ENCODE peak calls at places on chromosome 1, in eight cellular contexts. P is HCT116, D is GM23248, C is neural progenitor cell, W is SK-N-SH, V is PC-3, F is GM23338, G is OCI-LY7. B is an unnamed sample.

GRCh38 chr1:227343201-227343600 is 24.9 kb upstream of the CDC42BPA start:
- DNase-seq in W (no peak), V (no peak), P (no peak), D (peak), C (no peak), F (no peak), G (no peak), B (no peak)

GRCh38 chr1:248821101-248821500 is 4.6 kb downstream of the SH3BP5L start:
- DNase-seq in G (no peak), D (peak), W (peak), F (no peak), P (no peak), V (peak), C (no peak), B (no peak)

GRCh38 chr1:113205980-113206766 is 133.2 kb downstream of the LRIG2 start:
- DNase-seq in V (no peak), P (no peak), C (no peak), W (no peak), F (no peak), D (no peak), G (no peak), B (no peak)

GRCh38 chr1:230425252-230426061 is 675 bp downstream of the PGBD5 start:
- DNase-seq in P (no peak), C (peak), D (peak), G (no peak), F (peak), W (peak), V (no peak), B (peak)

GRCh38 chr1:87812881-87813577 is 484.3 kb downstream of the LMO4 start:
- DNase-seq in V (no peak), F (no peak), C (no peak), W (no peak), G (no peak), D (no peak), P (no peak), B (no peak)

GRCh38 chr1:240174734-240175133 is 83.1 kb downstream of the FMN2 start:
- DNase-seq in W (no peak), C (no peak), F (no peak), G (no peak), D (no peak), P (no peak), V (no peak), B (no peak)

GRCh38 chr1:197614916-197615692 is 160.2 kb downstream of the DENND1B start:
- DNase-seq in V (peak), G (peak), C (peak), P (peak), W (no peak), F (peak), D (peak), B (peak)

GRCh38 chr1:156160744-156161181 is 7.4 kb downstream of the SEMA4A start:
- DNase-seq in P (no peak), D (peak), V (no peak), C (peak), F (peak), W (peak), G (no peak), B (peak)

GRCh38 chr1:181101581-181102226 is 13.2 kb downstream of the IER5 start:
- DNase-seq in C (peak), V (peak), G (no peak), D (peak), P (no peak), W (no peak), F (peak), B (no peak)

GRCh38 chr1:79448426-79448825 is 441.9 kb upstream of the ADGRL4 start:
- DNase-seq in F (no peak), V (peak), W (no peak), P (no peak), G (no peak), C (no peak), D (peak), B (no peak)

GRCh38 chr1:109395602-109396512 is 1.9 kb downstream of the SORT1 start:
- DNase-seq in W (no peak), F (peak), V (peak), G (peak), C (peak), D (peak), P (no peak), B (no peak)
- H3K4me3 ChIP-seq in W (peak), F (peak), V (peak), G (peak), C (peak), D (no peak), P (no peak), B (no peak)

GRCh38 chr1:67525053-67525760 is 95.0 kb upstream of the SERBP1 start:
- DNase-seq in D (no peak), W (no peak), F (no peak), C (no peak), P (no peak), V (no peak), G (no peak), B (no peak)
- H2AFZ ChIP-seq in D (peak), W (no peak), F (no peak), C (no peak), P (peak), V (no peak), G (no peak), B (no peak)

GRCh38 chr1:218496561-218496960 is 151.4 kb downstream of the TGFB2 start:
- DNase-seq in V (peak), D (peak), F (no peak), W (no peak), P (peak), G (no peak), C (no peak), B (no peak)
- TF ChIP-seq EZH2phosphoT487 in V (no peak), D (no peak), F (no peak), W (no peak), P (no peak), G (no peak), C (no peak), B (no peak)

GRCh38 chr1:27566462-27567182 is 37.3 kb downstream of the AHDC1 start:
- DNase-seq in C (peak), W (no peak), F (no peak), D (no peak), V (no peak), P (no peak), G (no peak), B (no peak)

GRCh38 chr1:27567183-27567526 is 36.8 kb downstream of the AHDC1 start:
- DNase-seq in P (no peak), V (no peak), F (no peak), G (no peak), W (no peak), D (no peak), C (peak), B (no peak)

GRCh38 chr1:27563407-27564263 is 40.3 kb downstream of the AHDC1 start:
- DNase-seq in F (no peak), C (no peak), G (no peak), W (no peak), P (no peak), D (peak), V (peak), B (no peak)

GRCh38 chr1:27564264-27564579 is 39.7 kb downstream of the AHDC1 start:
- DNase-seq in G (no peak), P (no peak), F (no peak), C (no peak), D (no peak), W (no peak), V (no peak), B (no peak)

DNA sequence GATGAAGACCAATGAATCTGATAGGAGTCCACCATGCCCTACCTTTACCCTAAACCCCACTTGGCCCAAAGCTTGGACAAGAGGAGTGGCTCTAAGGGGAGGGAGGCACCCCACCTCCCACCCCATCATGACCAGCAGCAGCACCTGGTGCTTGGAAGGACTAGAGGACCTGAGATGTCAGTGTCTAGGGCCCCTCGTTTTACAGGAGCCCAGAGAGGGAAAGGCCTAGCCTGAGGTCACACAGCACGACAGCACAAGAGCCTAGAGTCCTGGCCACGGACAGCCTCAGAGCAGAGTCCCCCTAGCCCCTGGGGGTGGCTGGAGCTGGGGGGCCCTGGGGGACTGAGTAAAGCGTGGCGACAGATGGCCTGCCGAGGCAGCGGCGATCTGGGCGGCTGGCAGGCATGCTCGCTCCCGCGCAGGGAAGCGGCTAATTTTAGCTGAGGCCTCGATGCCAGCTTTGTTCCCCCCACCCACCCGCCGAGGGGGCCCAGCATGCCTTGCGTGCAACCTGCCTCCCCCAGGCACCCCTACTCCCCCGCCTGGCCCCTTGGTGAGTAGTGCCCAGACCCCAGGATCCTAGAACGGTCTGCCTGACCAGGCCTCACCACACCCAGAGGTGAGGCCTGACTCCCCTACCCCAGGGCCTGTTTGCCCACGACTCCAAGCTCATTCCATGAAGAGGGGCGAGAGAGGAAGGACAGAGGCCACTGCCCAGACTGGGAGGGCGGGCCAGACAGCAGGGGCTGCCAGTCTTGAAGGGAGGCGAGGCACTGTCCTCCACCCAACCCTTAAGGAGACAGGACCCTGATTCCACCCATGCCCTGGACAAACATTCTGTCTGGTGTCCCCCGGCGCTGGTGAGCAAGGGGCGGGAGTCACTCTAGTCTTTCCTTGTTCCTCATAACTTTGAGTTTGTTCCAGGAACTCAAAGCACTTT is 39.0 kb downstream of the AHDC1 start:
- DNase-seq in W (no peak), D (no peak), F (no peak), P (no peak), G (no peak), C (no peak), V (no peak), B (no peak)
- H3K4me3 ChIP-seq in W (no peak), D (no peak), F (no peak), P (peak), G (no peak), C (no peak), V (no peak), B (no peak)

DNA sequence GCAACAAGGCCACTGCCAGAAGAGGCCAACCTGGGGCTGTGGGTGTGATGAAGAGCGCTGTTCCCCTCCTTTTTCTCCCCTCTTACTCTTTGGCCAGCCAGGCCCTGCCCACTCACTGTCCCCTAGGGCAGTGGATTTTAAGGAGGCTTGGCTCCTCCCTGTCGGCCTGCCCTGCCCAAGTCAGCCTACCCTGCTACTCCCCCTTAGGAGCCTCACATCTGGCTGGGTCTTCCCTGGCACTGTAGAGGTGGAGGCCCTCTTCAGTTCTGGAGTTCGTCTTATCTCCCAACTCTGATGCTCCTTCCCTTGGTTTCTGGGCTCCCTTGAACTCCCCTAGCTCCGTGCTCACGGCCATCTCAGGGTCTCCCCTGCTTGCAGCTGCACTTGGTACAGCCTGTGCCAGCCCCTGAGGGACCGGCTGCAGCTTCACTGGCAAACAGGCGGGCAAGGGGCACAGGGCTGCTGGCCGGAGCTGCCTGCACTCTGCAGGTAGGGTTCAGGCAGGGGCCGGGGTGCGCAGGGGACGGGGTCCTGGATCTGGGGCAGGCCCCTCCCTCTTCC is 4.0 kb downstream of the AMPD2 start:
- DNase-seq in G (no peak), D (peak), W (peak), P (no peak), F (no peak), C (no peak), V (no peak), B (no peak)
- H2AFZ ChIP-seq in G (no peak), D (no peak), W (no peak), P (no peak), F (no peak), C (no peak), V (no peak), B (no peak)

GRCh38 chr1:3902546-3902945 is 2.5 kb upstream of the C1orf174 start:
- DNase-seq in F (no peak), P (no peak), C (no peak), G (peak), D (peak), W (no peak), V (no peak), B (no peak)
- TF ChIP-seq EZH2phosphoT487 in F (no peak), P (no peak), C (no peak), G (no peak), D (no peak), W (no peak), V (no peak), B (no peak)

B was measured in MM.1S.